ENCODE peak calls at places on chromosomes 6 and 20, in four cellular contexts. One of them, this sample, is unnamed. For H3K36me3, the result is how much of the 10 kb centered on the place peaks cover.

GRCh38 chr6:22717906-22718305 is 148.5 kb downstream of the HDGFL1 start:
- DNase-seq in brain microvascular endothelial cell: no peak
- DNase-seq in Panc1: no peak
- DNase-seq in neural progenitor cell: no peak
- DNase-seq in this sample: no peak

GRCh38 chr20:10603971-10604864 is 69.6 kb downstream of the JAG1 start:
- DNase-seq in Panc1: peak
- DNase-seq in neural progenitor cell: peak
- DNase-seq in brain microvascular endothelial cell: peak
- DNase-seq in this sample: peak

GRCh38 chr6:33313709-33314514 is at the start of gene TAPBP:
- DNase-seq in Panc1: no peak
- DNase-seq in brain microvascular endothelial cell: peak
- DNase-seq in neural progenitor cell: peak
- DNase-seq in this sample: no peak

GRCh38 chr6:13762648-13763441 is 51.2 kb upstream of the RANBP9 start:
- DNase-seq in brain microvascular endothelial cell: peak
- DNase-seq in Panc1: no peak
- DNase-seq in neural progenitor cell: no peak
- DNase-seq in this sample: peak

GRCh38 chr6:113619077-113619476 is 238.1 kb upstream of the MARCKS start:
- DNase-seq in brain microvascular endothelial cell: no peak
- DNase-seq in Panc1: no peak
- DNase-seq in neural progenitor cell: no peak
- DNase-seq in this sample: no peak

GRCh38 chr6:110430236-110430635 is 14.9 kb upstream of the DDO start:
- DNase-seq in Panc1: no peak
- DNase-seq in neural progenitor cell: no peak
- DNase-seq in brain microvascular endothelial cell: no peak
- DNase-seq in this sample: no peak

GRCh38 chr6:150732765-150733539 is 132.6 kb upstream of the MTHFD1L start:
- DNase-seq in Panc1: no peak
- DNase-seq in brain microvascular endothelial cell: no peak
- DNase-seq in neural progenitor cell: no peak
- DNase-seq in this sample: no peak

GRCh38 chr6:116370717-116371383 is at the start of gene DSE:
- DNase-seq in neural progenitor cell: peak
- DNase-seq in brain microvascular endothelial cell: peak
- DNase-seq in Panc1: no peak
- DNase-seq in this sample: no peak

GRCh38 chr6:6333498-6333897 is 13.0 kb upstream of the F13A1 start:
- DNase-seq in neural progenitor cell: no peak
- DNase-seq in brain microvascular endothelial cell: peak
- DNase-seq in Panc1: no peak
- DNase-seq in this sample: peak

GRCh38 chr6:63724721-63725120 is 89.1 kb downstream of the PHF3 start:
- DNase-seq in neural progenitor cell: no peak
- DNase-seq in Panc1: no peak
- DNase-seq in brain microvascular endothelial cell: no peak
- DNase-seq in this sample: no peak

GRCh38 chr6:36120539-36120938 is 9.8 kb upstream of the MAPK13 start:
- DNase-seq in Panc1: no peak
- DNase-seq in neural progenitor cell: no peak
- DNase-seq in brain microvascular endothelial cell: no peak
- DNase-seq in this sample: no peak

GRCh38 chr6:156627524-156627923 is 149.7 kb upstream of the ARID1B start:
- DNase-seq in neural progenitor cell: no peak
- DNase-seq in brain microvascular endothelial cell: no peak
- DNase-seq in Panc1: no peak
- DNase-seq in this sample: no peak

GRCh38 chr20:8385247-8385646 is 253.2 kb downstream of the PLCB1 start:
- DNase-seq in neural progenitor cell: peak
- DNase-seq in Panc1: no peak
- DNase-seq in brain microvascular endothelial cell: peak
- DNase-seq in this sample: no peak

GRCh38 chr6:169990095-169991030 is 238.9 kb downstream of the ERMARD start:
- DNase-seq in neural progenitor cell: no peak
- DNase-seq in Panc1: no peak
- DNase-seq in brain microvascular endothelial cell: no peak
- DNase-seq in this sample: no peak

GRCh38 chr20:50193169-50193850 is 2.7 kb downstream of the CEBPB start:
- DNase-seq in Panc1: no peak
- DNase-seq in brain microvascular endothelial cell: no peak
- DNase-seq in neural progenitor cell: no peak
- DNase-seq in this sample: no peak

GRCh38 chr20:45991616-45992015 is 17.1 kb upstream of the MMP9 start:
- DNase-seq in brain microvascular endothelial cell: no peak
- DNase-seq in neural progenitor cell: no peak
- DNase-seq in Panc1: no peak
- DNase-seq in this sample: no peak

GRCh38 chr6:81933648-81934047 is 181.2 kb upstream of the TENT5A start:
- DNase-seq in brain microvascular endothelial cell: no peak
- DNase-seq in neural progenitor cell: no peak
- DNase-seq in Panc1: no peak
- DNase-seq in this sample: no peak

GRCh38 chr6:20841806-20842205 is 307.5 kb downstream of the CDKAL1 start:
- DNase-seq in brain microvascular endothelial cell: no peak
- DNase-seq in neural progenitor cell: no peak
- DNase-seq in Panc1: no peak
- DNase-seq in this sample: no peak

GRCh38 chr6:125752773-125753172 is 3.3 kb downstream of the HEY2 start:
- DNase-seq in Panc1: no peak
- DNase-seq in neural progenitor cell: no peak
- DNase-seq in brain microvascular endothelial cell: no peak
- DNase-seq in this sample: no peak

GRCh38 chr20:19205999-19206398 is 6.4 kb upstream of the SLC24A3 start:
- DNase-seq in neural progenitor cell: peak
- DNase-seq in brain microvascular endothelial cell: no peak
- DNase-seq in Panc1: peak
- DNase-seq in this sample: no peak

GRCh38 chr20:49187330-49188100 is 619 bp downstream of the STAU1 start:
- DNase-seq in neural progenitor cell: peak
- DNase-seq in brain microvascular endothelial cell: no peak
- DNase-seq in Panc1: no peak
- DNase-seq in this sample: no peak

GRCh38 chr20:3621111-3621510 is 42.1 kb downstream of the GFRA4 start:
- DNase-seq in brain microvascular endothelial cell: no peak
- DNase-seq in Panc1: no peak
- DNase-seq in neural progenitor cell: peak
- DNase-seq in this sample: no peak

GRCh38 chr6:36791553-36792171 is 47.6 kb downstream of the CPNE5 start:
- DNase-seq in Panc1: no peak
- DNase-seq in neural progenitor cell: no peak
- DNase-seq in brain microvascular endothelial cell: no peak
- DNase-seq in this sample: no peak

GRCh38 chr6:150835620-150836019 is 29.9 kb upstream of the MTHFD1L start:
- DNase-seq in neural progenitor cell: no peak
- DNase-seq in Panc1: no peak
- DNase-seq in brain microvascular endothelial cell: no peak
- DNase-seq in this sample: no peak

GRCh38 chr6:99287523-99287922 is 62.0 kb downstream of the FAXC start:
- DNase-seq in brain microvascular endothelial cell: no peak
- DNase-seq in Panc1: no peak
- DNase-seq in neural progenitor cell: peak
- DNase-seq in this sample: no peak

GRCh38 chr6:142297996-142298753 is 3.6 kb upstream of the ADGRG6 start:
- DNase-seq in neural progenitor cell: no peak
- DNase-seq in brain microvascular endothelial cell: peak
- DNase-seq in Panc1: peak
- DNase-seq in this sample: no peak

GRCh38 chr6:123648020-123648580 is 11.3 kb upstream of the TRDN start:
- DNase-seq in Panc1: no peak
- DNase-seq in brain microvascular endothelial cell: no peak
- DNase-seq in neural progenitor cell: no peak
- DNase-seq in this sample: no peak

GRCh38 chr20:62369508-62370114 is 2.5 kb upstream of the LAMA5 start:
- DNase-seq in Panc1: no peak
- DNase-seq in neural progenitor cell: no peak
- DNase-seq in brain microvascular endothelial cell: no peak
- DNase-seq in this sample: no peak

GRCh38 chr6:70314240-70314639 is 11.4 kb upstream of the COL9A1 start:
- DNase-seq in neural progenitor cell: no peak
- DNase-seq in brain microvascular endothelial cell: no peak
- DNase-seq in Panc1: no peak
- DNase-seq in this sample: no peak

GRCh38 chr6:33116881-33117711 is 41.3 kb downstream of the HLA-DPB1 start:
- DNase-seq in brain microvascular endothelial cell: no peak
- DNase-seq in neural progenitor cell: peak
- DNase-seq in Panc1: no peak
- DNase-seq in this sample: no peak

GRCh38 chr6:31729979-31730630 is 1.0 kb upstream of the DDAH2 start:
- DNase-seq in brain microvascular endothelial cell: peak
- DNase-seq in neural progenitor cell: peak
- DNase-seq in Panc1: no peak
- DNase-seq in this sample: no peak

GRCh38 chr6:31729515-31729978 is 448 bp upstream of the DDAH2 start:
- DNase-seq in neural progenitor cell: peak
- DNase-seq in Panc1: no peak
- DNase-seq in brain microvascular endothelial cell: peak
- DNase-seq in this sample: peak

GRCh38 chr6:31727034-31727716 is 1.9 kb downstream of the DDAH2 start:
- DNase-seq in brain microvascular endothelial cell: no peak
- DNase-seq in Panc1: no peak
- DNase-seq in neural progenitor cell: no peak
- DNase-seq in this sample: no peak

GRCh38 chr6:31728767-31729514 is at the start of gene DDAH2:
- DNase-seq in Panc1: no peak
- DNase-seq in neural progenitor cell: no peak
- DNase-seq in brain microvascular endothelial cell: no peak
- DNase-seq in this sample: no peak

DNA sequence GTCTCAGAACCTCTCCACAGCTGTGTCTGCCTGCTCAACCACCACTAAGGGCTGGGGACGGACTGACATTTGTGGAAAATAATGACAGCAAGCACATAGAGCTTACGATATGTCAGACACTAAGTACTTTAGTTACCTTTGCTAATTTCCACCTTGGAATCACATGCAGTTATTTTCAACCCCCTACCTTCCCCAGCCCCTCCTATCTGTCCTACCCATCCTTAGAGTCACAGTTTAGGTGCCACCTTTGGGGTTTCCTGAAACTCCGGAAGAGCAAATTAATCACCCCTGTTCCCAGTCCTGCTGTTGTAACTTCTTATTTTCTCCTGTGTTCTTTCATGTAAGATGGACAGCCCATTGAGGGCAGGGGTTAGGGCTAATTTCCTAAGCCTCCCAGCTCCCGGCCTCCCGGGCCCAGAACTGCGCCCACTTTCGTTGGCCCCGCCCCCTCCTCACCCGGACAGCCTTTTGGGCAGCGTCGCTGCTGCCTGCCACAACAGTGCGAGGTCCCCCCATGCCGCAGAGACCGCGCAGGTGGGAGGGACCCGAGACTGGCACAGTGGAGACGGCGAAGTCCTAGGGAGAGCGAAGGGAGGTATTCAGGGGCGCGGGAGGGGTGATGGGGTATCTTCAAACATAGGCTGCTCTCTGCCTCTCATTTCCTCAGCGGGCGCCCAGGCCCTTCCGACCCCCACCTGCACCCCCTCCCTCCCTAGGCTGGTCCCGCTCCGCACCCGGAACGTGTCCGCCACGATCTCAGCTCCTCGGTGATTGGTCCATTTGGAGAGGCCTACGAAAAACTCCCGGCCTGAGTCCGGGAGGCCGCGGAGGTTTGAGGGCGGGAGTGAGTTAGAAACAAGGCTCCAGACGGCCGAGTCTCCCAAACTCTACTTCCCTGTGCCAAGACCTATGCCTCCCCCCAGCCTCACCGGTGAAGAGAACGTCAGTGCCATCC is 1.1 kb downstream of the DDAH2 start:
- DNase-seq in brain microvascular endothelial cell: no peak
- DNase-seq in Panc1: no peak
- DNase-seq in neural progenitor cell: no peak
- DNase-seq in this sample: no peak
- H3K4me3 ChIP-seq in brain microvascular endothelial cell: no peak
- H3K4me3 ChIP-seq in Panc1: peak
- H3K4me3 ChIP-seq in neural progenitor cell: peak
- H3K4me3 ChIP-seq in this sample: peak

GRCh38 chr6:4041480-4041879 is 37.5 kb downstream of the FAM217A start:
- DNase-seq in Panc1: no peak
- DNase-seq in neural progenitor cell: no peak
- DNase-seq in brain microvascular endothelial cell: no peak
- DNase-seq in this sample: no peak
- H3K36me3 ChIP-seq in Panc1: half or more
- H3K36me3 ChIP-seq in neural progenitor cell: half or more
- H3K36me3 ChIP-seq in brain microvascular endothelial cell: half or more
- H3K36me3 ChIP-seq in this sample: under half

GRCh38 chr20:21956591-21956990 is 251.1 kb downstream of the PAX1 start:
- DNase-seq in brain microvascular endothelial cell: no peak
- DNase-seq in Panc1: no peak
- DNase-seq in neural progenitor cell: no peak
- DNase-seq in this sample: no peak
- TF ChIP-seq CTCF in brain microvascular endothelial cell: no peak
- TF ChIP-seq CTCF in Panc1: no peak
- TF ChIP-seq CTCF in neural progenitor cell: no peak
- TF ChIP-seq CTCF in this sample: no peak

DNA sequence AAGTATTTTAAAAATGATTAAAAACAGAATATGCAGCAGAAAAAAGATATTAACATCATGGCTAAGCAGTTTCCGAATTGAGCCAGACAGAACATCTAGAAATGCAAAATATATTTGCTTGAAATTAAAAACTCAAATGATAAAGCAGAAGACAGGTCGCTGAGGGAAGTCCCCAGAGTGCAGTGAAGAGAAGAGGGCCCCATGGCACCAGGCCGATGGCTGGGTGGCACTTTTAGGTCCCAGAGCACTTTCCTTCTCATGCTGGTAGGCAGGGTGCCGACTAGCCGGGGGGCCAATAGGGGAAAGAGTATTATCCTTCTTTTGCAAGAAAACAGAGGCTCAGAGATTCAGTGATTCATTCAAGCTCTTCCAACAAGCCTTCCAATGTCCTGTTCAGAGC is 58.9 kb downstream of the MYH7B start:
- DNase-seq in neural progenitor cell: no peak
- DNase-seq in Panc1: no peak
- DNase-seq in brain microvascular endothelial cell: no peak
- DNase-seq in this sample: no peak
- H3K4me3 ChIP-seq in neural progenitor cell: no peak
- H3K4me3 ChIP-seq in Panc1: no peak
- H3K4me3 ChIP-seq in brain microvascular endothelial cell: no peak
- H3K4me3 ChIP-seq in this sample: no peak

GRCh38 chr6:122452509-122452908 is 19.1 kb downstream of the SERINC1 start:
- DNase-seq in Panc1: no peak
- DNase-seq in neural progenitor cell: no peak
- DNase-seq in brain microvascular endothelial cell: no peak
- DNase-seq in this sample: no peak
- H3K36me3 ChIP-seq in Panc1: under half
- H3K36me3 ChIP-seq in neural progenitor cell: under half
- H3K36me3 ChIP-seq in brain microvascular endothelial cell: half or more
- H3K36me3 ChIP-seq in this sample: under half